ENCODE peak calls at places on chromosomes 3 and 15, in seven cellular contexts. One of them, this sample, is unnamed.

GRCh38 chr3:40690696-40691597 is 166.2 kb downstream of the ZNF621 start:
- DNase-seq in osteocyte: no peak
- DNase-seq in activated naive CD8-positive, alpha-beta T cell treated with anti-CD3 and anti-CD28 coated beads, Interleukin-2, amount 50 U/mL, for 24 hours: no peak
- DNase-seq in GM19239: no peak
- DNase-seq in esophagus squamous epithelium: peak
- DNase-seq in EL: no peak
- DNase-seq in C1 segment of cervical spinal cord: peak
- DNase-seq in this sample: no peak

GRCh38 chr3:118912188-118912587 is 122.5 kb downstream of the IGSF11 start:
- DNase-seq in activated naive CD8-positive, alpha-beta T cell treated with anti-CD3 and anti-CD28 coated beads, Interleukin-2, amount 50 U/mL, for 24 hours: no peak
- DNase-seq in EL: no peak
- DNase-seq in osteocyte: no peak
- DNase-seq in GM19239: no peak
- DNase-seq in esophagus squamous epithelium: no peak
- DNase-seq in C1 segment of cervical spinal cord: no peak
- DNase-seq in this sample: no peak

GRCh38 chr3:194095464-194095863 is 40.5 kb upstream of the HES1 start:
- DNase-seq in GM19239: no peak
- DNase-seq in activated naive CD8-positive, alpha-beta T cell treated with anti-CD3 and anti-CD28 coated beads, Interleukin-2, amount 50 U/mL, for 24 hours: no peak
- DNase-seq in EL: no peak
- DNase-seq in C1 segment of cervical spinal cord: no peak
- DNase-seq in osteocyte: no peak
- DNase-seq in esophagus squamous epithelium: no peak
- DNase-seq in this sample: no peak

GRCh38 chr15:62782896-62783295 is 259.7 kb upstream of the TPM1 start:
- DNase-seq in esophagus squamous epithelium: no peak
- DNase-seq in osteocyte: no peak
- DNase-seq in activated naive CD8-positive, alpha-beta T cell treated with anti-CD3 and anti-CD28 coated beads, Interleukin-2, amount 50 U/mL, for 24 hours: no peak
- DNase-seq in EL: peak
- DNase-seq in C1 segment of cervical spinal cord: no peak
- DNase-seq in GM19239: no peak
- DNase-seq in this sample: no peak

GRCh38 chr3:188446014-188446413 is 292.1 kb downstream of the LPP start:
- DNase-seq in C1 segment of cervical spinal cord: no peak
- DNase-seq in GM19239: no peak
- DNase-seq in osteocyte: no peak
- DNase-seq in activated naive CD8-positive, alpha-beta T cell treated with anti-CD3 and anti-CD28 coated beads, Interleukin-2, amount 50 U/mL, for 24 hours: no peak
- DNase-seq in esophagus squamous epithelium: no peak
- DNase-seq in EL: no peak
- DNase-seq in this sample: no peak

GRCh38 chr3:177642042-177642441 is 444.8 kb upstream of the TBL1XR1 start:
- DNase-seq in activated naive CD8-positive, alpha-beta T cell treated with anti-CD3 and anti-CD28 coated beads, Interleukin-2, amount 50 U/mL, for 24 hours: no peak
- DNase-seq in GM19239: no peak
- DNase-seq in esophagus squamous epithelium: no peak
- DNase-seq in osteocyte: no peak
- DNase-seq in EL: no peak
- DNase-seq in C1 segment of cervical spinal cord: no peak
- DNase-seq in this sample: no peak

GRCh38 chr3:106093616-106094015 is 224.8 kb upstream of the CBLB start:
- DNase-seq in EL: no peak
- DNase-seq in esophagus squamous epithelium: no peak
- DNase-seq in C1 segment of cervical spinal cord: no peak
- DNase-seq in activated naive CD8-positive, alpha-beta T cell treated with anti-CD3 and anti-CD28 coated beads, Interleukin-2, amount 50 U/mL, for 24 hours: no peak
- DNase-seq in GM19239: no peak
- DNase-seq in osteocyte: no peak
- DNase-seq in this sample: no peak

GRCh38 chr3:16136042-16136441 is 38.4 kb upstream of the GALNT15 start:
- DNase-seq in C1 segment of cervical spinal cord: no peak
- DNase-seq in EL: peak
- DNase-seq in esophagus squamous epithelium: no peak
- DNase-seq in osteocyte: no peak
- DNase-seq in activated naive CD8-positive, alpha-beta T cell treated with anti-CD3 and anti-CD28 coated beads, Interleukin-2, amount 50 U/mL, for 24 hours: no peak
- DNase-seq in GM19239: no peak
- DNase-seq in this sample: no peak

GRCh38 chr3:42120866-42121265 is 29.7 kb downstream of the TRAK1 start:
- DNase-seq in EL: no peak
- DNase-seq in osteocyte: no peak
- DNase-seq in activated naive CD8-positive, alpha-beta T cell treated with anti-CD3 and anti-CD28 coated beads, Interleukin-2, amount 50 U/mL, for 24 hours: no peak
- DNase-seq in esophagus squamous epithelium: no peak
- DNase-seq in C1 segment of cervical spinal cord: no peak
- DNase-seq in GM19239: no peak
- DNase-seq in this sample: no peak

GRCh38 chr15:38460543-38460942 is 6.6 kb downstream of the FAM98B start:
- DNase-seq in esophagus squamous epithelium: no peak
- DNase-seq in EL: no peak
- DNase-seq in activated naive CD8-positive, alpha-beta T cell treated with anti-CD3 and anti-CD28 coated beads, Interleukin-2, amount 50 U/mL, for 24 hours: no peak
- DNase-seq in osteocyte: no peak
- DNase-seq in GM19239: no peak
- DNase-seq in C1 segment of cervical spinal cord: no peak
- DNase-seq in this sample: no peak

GRCh38 chr15:43977072-43977884 is 150.5 kb downstream of the WDR76 start:
- DNase-seq in activated naive CD8-positive, alpha-beta T cell treated with anti-CD3 and anti-CD28 coated beads, Interleukin-2, amount 50 U/mL, for 24 hours: peak
- DNase-seq in C1 segment of cervical spinal cord: no peak
- DNase-seq in esophagus squamous epithelium: no peak
- DNase-seq in osteocyte: no peak
- DNase-seq in GM19239: no peak
- DNase-seq in EL: no peak
- DNase-seq in this sample: peak